ENCODE peak calls at places on chromosomes 5 and 9, in six cellular contexts. K is fibroblast of pulmonary artery, H is stomach, C is psoas muscle, B is neural crest cell, E is PC-3. Y is an unnamed sample.
A peak's percentile ranks its signal among the peaks of the same experiment; 100 is the strongest.

GRCh38 chr5:115227281-115227680 is 35.4 kb downstream of the PGGT1B start:
- DNase-seq in E (no peak), C (no peak), H (no peak), K (no peak), B (no peak), Y (no peak)

GRCh38 chr5:172727551-172727950 is 43.4 kb downstream of the DUSP1 start:
- DNase-seq in K (no peak), B (no peak), E (no peak), H (no peak), C (peak; percentile 35), Y (no peak)

GRCh38 chr9:114102484-114102883 is 3.4 kb upstream of the KIF12 start:
- DNase-seq in K (no peak), B (no peak), H (no peak), C (no peak), E (no peak), Y (no peak)

GRCh38 chr5:164000819-164001218 is 495.4 kb downstream of the MAT2B start:
- DNase-seq in B (no peak), E (no peak), C (no peak), K (no peak), H (no peak), Y (no peak)

GRCh38 chr5:146103594-146103993 is 1.8 kb downstream of the PLAC8L1 start:
- DNase-seq in K (peak; percentile 25), B (no peak), H (no peak), C (no peak), E (no peak), Y (no peak)

GRCh38 chr9:87007711-87008360 is 60.5 kb upstream of the GAS1 start:
- DNase-seq in E (no peak), B (no peak), H (no peak), C (no peak), K (peak; percentile 21), Y (no peak)

GRCh38 chr5:21919417-21920022 is 933.6 kb downstream of the CDH12 start:
- DNase-seq in K (peak; percentile 63), H (no peak), B (peak; percentile 27), C (no peak), E (peak; percentile 73), Y (no peak)

GRCh38 chr5:157265714-157266285 is at the start of gene CYFIP2:
- DNase-seq in K (no peak), H (peak; percentile 76), C (peak; percentile 80), B (peak; percentile 55), E (peak; percentile 80), Y (peak; percentile 77)

GRCh38 chr9:23851024-23851629 is 25.1 kb upstream of the ELAVL2 start:
- DNase-seq in B (peak; percentile 51), E (no peak), H (no peak), K (no peak), C (peak; percentile 42), Y (peak; percentile 76)

GRCh38 chr5:149749481-149750365 is 19.6 kb downstream of the PPARGC1B start:
- DNase-seq in E (no peak), C (no peak), B (no peak), H (no peak), K (peak; percentile 65), Y (no peak)

GRCh38 chr5:174755103-174755502 is 30.7 kb downstream of the MSX2 start:
- DNase-seq in C (no peak), E (peak; percentile 29), B (no peak), K (peak; percentile 9), H (no peak), Y (no peak)

GRCh38 chr5:176738851-176739250 is 71.5 kb upstream of the UNC5A start:
- DNase-seq in B (no peak), C (no peak), K (no peak), E (no peak), H (no peak), Y (peak; percentile 42)

GRCh38 chr9:84271004-84271886 is 69.3 kb downstream of the SLC28A3 start:
- DNase-seq in E (no peak), B (peak; percentile 37), C (peak; percentile 79), K (peak; percentile 81), H (peak; percentile 36), Y (no peak)

GRCh38 chr9:127833555-127833954 is 20.9 kb downstream of the ENG start:
- DNase-seq in E (no peak), K (peak; percentile 57), H (no peak), B (no peak), C (no peak), Y (no peak)

GRCh38 chr9:113645224-113645971 is 181.9 kb downstream of the RGS3 start:
- DNase-seq in H (no peak), E (no peak), K (no peak), C (no peak), B (no peak), Y (no peak)

GRCh38 chr9:135574331-135574730 is 12.8 kb downstream of the PAEP start:
- DNase-seq in K (no peak), E (no peak), B (no peak), C (no peak), H (no peak), Y (peak; percentile 40)

GRCh38 chr5:947626-948471 is 55.2 kb downstream of the TRIP13 start:
- DNase-seq in E (no peak), B (no peak), C (no peak), K (peak; percentile 25), H (no peak), Y (no peak)

GRCh38 chr5:134580001-134580460 is 52.6 kb downstream of the SAR1B start:
- DNase-seq in C (peak; percentile 46), B (no peak), K (no peak), H (no peak), E (no peak), Y (no peak)

GRCh38 chr9:37339945-37340344 is 82.6 kb upstream of the GRHPR start:
- DNase-seq in C (no peak), H (no peak), B (no peak), K (no peak), E (no peak), Y (no peak)

GRCh38 chr9:127683723-127684122 is 23.1 kb upstream of the CFAP157 start:
- DNase-seq in C (no peak), B (no peak), H (no peak), K (peak; percentile 17), E (no peak), Y (no peak)

GRCh38 chr5:129465945-129466344 is 5.8 kb downstream of the ADAMTS19 start:
- DNase-seq in B (no peak), C (no peak), K (no peak), E (no peak), H (no peak), Y (no peak)

GRCh38 chr5:129459485-129460120 is 495 bp upstream of the ADAMTS19 start:
- DNase-seq in K (peak; percentile 59), H (no peak), E (no peak), C (peak; percentile 50), B (peak; percentile 30), Y (peak; percentile 70)

GRCh38 chr5:129460121-129460950 is at the start of gene ADAMTS19:
- DNase-seq in B (peak; percentile 32), H (no peak), K (peak; percentile 60), C (no peak), E (peak; percentile 21), Y (peak; percentile 73)

GRCh38 chr5:129461816-129462396 is 1.8 kb downstream of the ADAMTS19 start:
- DNase-seq in C (no peak), B (no peak), K (no peak), E (no peak), H (no peak), Y (no peak)

DNA sequence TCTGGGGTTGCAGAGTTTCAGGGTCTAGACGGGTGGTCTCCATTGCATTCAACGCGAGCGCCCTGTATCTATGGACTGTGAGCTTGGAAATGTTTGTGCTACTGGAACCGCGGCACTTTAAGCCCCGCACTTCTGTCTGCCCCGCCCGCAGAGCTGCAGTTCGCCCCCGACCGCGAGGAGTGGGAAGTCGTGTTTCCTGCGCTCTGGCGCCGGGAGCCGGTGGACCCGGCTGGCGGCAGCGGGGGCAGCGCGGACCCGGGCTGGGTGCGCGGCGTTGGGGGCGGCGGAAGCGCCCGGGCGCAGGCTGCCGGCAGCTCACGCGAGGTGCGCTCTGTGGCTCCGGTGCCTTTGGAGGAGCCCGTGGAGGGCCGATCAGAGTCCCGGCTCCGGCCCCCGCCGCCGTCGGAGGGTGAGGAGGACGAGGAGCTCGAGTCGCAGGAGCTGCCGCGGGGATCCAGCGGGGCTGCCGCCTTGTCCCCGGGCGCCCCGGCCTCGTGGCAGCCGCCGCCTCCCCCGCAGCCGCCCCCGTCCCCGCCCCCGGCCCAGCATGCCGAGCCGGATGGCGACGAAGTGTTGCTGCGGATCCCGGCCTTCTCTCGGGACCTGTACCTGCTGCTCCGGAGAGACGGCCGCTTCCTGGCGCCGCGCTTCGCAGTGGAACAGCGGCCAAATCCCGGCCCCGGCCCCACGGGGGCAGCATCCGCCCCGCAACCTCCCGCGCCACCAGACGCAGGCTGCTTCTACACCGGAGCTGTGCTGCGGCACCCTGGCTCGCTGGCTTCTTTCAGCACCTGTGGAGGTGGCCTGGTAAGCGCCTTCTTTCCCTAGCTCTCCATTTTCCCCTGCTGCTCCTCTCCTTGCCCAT is 1.1 kb downstream of the ADAMTS19 start:
- DNase-seq in E (peak; percentile 15), K (peak; percentile 38), C (peak; percentile 54), H (peak; percentile 51), B (peak; percentile 39), Y (peak; percentile 79)
- TF ChIP-seq CTCF in E (peak; percentile 32), K (peak; percentile 36), C (peak; percentile 30), H (peak; percentile 13), B (peak; percentile 64), Y (peak; percentile 65)

GRCh38 chr5:7261049-7261448 is 134.9 kb upstream of the ADCY2 start:
- DNase-seq in C (no peak), B (peak; percentile 23), E (peak; percentile 76), H (no peak), K (peak; percentile 3), Y (no peak)
- TF ChIP-seq CTCF in C (peak; percentile 63), B (peak; percentile 79), E (peak; percentile 82), H (peak; percentile 27), K (no peak), Y (peak; percentile 83)

DNA sequence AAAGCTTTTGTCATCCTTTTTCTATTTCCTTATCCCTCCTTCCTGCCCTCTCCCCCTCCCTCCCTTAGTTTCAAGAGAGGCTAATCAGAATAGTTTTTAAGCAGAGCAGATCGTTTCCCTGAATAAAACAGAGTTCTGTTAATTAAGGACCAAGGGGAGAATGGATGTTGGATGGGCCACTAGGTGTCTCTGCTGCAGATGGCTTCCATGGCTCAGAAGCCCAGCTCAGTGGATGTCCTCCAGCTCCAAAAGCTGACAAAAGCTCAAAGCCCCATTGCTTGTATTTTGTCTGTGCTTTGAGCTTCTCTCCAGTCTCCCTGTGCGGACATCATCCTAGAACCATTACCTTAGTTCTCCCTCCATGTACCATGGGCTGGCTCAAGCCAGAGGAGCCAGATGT is 21.0 kb upstream of the NPR3 start:
- DNase-seq in B (no peak), K (no peak), C (no peak), H (no peak), E (peak; percentile 41), Y (no peak)
- TF ChIP-seq CTCF in B (no peak), K (peak; percentile 34), C (peak; percentile 7), H (no peak), E (peak; percentile 60), Y (no peak)

DNA sequence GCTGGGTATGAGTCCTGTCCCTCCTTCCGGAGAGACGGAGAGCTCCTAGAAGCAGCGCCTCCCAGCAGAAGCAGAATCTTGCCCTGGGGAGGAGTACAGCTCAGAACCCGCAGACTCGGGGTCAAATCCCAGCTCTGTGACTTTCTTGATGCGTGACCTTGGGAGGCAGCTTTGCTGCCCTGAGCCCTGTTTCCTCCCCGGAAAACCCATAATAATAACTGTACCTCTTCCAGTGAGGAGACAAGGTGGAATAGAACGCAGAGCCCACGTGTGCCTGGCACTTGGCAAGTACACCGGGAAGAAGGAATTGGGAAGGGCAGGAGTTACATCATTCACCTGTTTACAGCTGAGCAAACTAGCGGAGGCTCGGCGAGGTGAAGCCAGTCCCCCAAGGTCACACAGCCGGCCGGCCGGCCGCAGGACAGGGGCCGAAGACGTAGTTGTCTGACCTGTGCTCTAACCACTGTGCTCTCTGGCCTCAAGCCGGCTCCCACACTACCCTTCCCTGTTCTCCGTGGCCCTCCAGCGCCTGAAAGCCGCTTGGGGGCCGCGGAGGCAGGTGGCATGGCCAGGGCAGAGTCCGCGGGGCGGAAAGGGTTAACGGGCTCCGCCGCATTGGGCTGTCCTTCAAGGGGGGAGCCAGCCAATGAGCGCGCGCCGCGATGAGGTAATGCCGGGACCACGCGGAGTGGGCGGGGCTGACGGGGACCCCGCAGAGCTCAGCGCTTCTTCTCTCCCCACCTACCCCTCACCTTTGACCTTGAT is 125.3 kb downstream of the C9orf50 start:
- DNase-seq in C (peak; percentile 97), B (peak; percentile 94), H (peak; percentile 96), K (peak; percentile 89), E (peak; percentile 75), Y (peak; percentile 95)
- TF ChIP-seq CTCF in C (no peak), B (no peak), H (no peak), K (no peak), E (no peak), Y (peak; percentile 13)

Y was measured in type B pancreatic cell.